ENCODE peak calls at places on chromosomes 1 and 21, in six cellular contexts. Q is PC-3; Z is astrocyte; K is CD4-positive, alpha-beta T cell; G is PC-9; N is fibroblast of lung. X is an unnamed sample. For H3K9me3, the result is how much of the 10 kb centered on the place peaks cover.

GRCh38 chr1:48677306-48678287 is 99.1 kb downstream of the BEND5 start:
- DNase-seq in Q (peak), Z (peak), K (no peak), G (peak), N (peak), X (no peak)

GRCh38 chr1:101587749-101588148 is 350.9 kb downstream of the S1PR1 start:
- DNase-seq in Q (no peak), Z (peak), K (no peak), G (no peak), N (peak), X (no peak)

GRCh38 chr1:230281531-230281930 is 144.6 kb downstream of the PGBD5 start:
- DNase-seq in Q (no peak), Z (no peak), K (no peak), G (no peak), N (peak), X (no peak)

GRCh38 chr1:57293214-57293613 is 130.6 kb downstream of the DAB1 start:
- DNase-seq in Q (no peak), Z (no peak), K (no peak), G (no peak), N (no peak), X (no peak)

GRCh38 chr1:223460566-223461189 is 67.5 kb downstream of the CCDC185 start:
- DNase-seq in Q (no peak), Z (no peak), K (no peak), G (no peak), N (no peak), X (no peak)

GRCh38 chr1:77833521-77834100 is 54.2 kb downstream of the MIGA1 start:
- DNase-seq in Q (no peak), Z (no peak), K (no peak), G (no peak), N (no peak), X (no peak)

GRCh38 chr1:236472850-236473788 is 50.7 kb upstream of the LGALS8 start:
- DNase-seq in Q (no peak), Z (no peak), K (no peak), G (no peak), N (no peak), X (no peak)

GRCh38 chr1:21932127-21932526 is 5.0 kb downstream of the HSPG2 start:
- DNase-seq in Q (no peak), Z (peak), K (no peak), G (no peak), N (peak), X (no peak)

GRCh38 chr1:30977105-30977504 is 68.5 kb upstream of the SDC3 start:
- DNase-seq in Q (peak), Z (peak), K (no peak), G (no peak), N (peak), X (no peak)

GRCh38 chr1:47866631-47867446 is 130.3 kb downstream of the TRABD2B start:
- DNase-seq in Q (no peak), Z (no peak), K (no peak), G (no peak), N (no peak), X (no peak)

GRCh38 chr21:33402011-33402979 is 918 bp upstream of the IFNGR2 start:
- DNase-seq in Q (no peak), Z (peak), K (no peak), G (no peak), N (peak), X (peak)

GRCh38 chr1:203182377-203182927 is 4.1 kb downstream of the CHI3L1 start:
- DNase-seq in Q (no peak), Z (no peak), K (no peak), G (no peak), N (no peak), X (no peak)

GRCh38 chr1:39733161-39733560 is 5.5 kb upstream of the PPIE start:
- DNase-seq in Q (no peak), Z (peak), K (no peak), G (no peak), N (no peak), X (no peak)

GRCh38 chr1:203093754-203094410 is 8.1 kb upstream of the MYOG start:
- DNase-seq in Q (no peak), Z (peak), K (no peak), G (no peak), N (no peak), X (no peak)

GRCh38 chr1:6504887-6505286 is 13.4 kb upstream of the PLEKHG5 start:
- DNase-seq in Q (no peak), Z (no peak), K (no peak), G (no peak), N (no peak), X (no peak)

GRCh38 chr1:207672525-207673130 is 27.7 kb downstream of the CR1L start:
- DNase-seq in Q (peak), Z (peak), K (no peak), G (peak), N (peak), X (no peak)

GRCh38 chr1:156579472-156579871 is at the start of gene TTC24:
- DNase-seq in Q (no peak), Z (no peak), K (no peak), G (no peak), N (no peak), X (no peak)

GRCh38 chr1:31422505-31423319 is 9.7 kb downstream of the SERINC2 start:
- DNase-seq in Q (peak), Z (peak), K (peak), G (peak), N (peak), X (peak)

GRCh38 chr1:31937300-31938183 is 626 bp downstream of the PTP4A2 start:
- DNase-seq in Q (peak), Z (peak), K (peak), G (peak), N (peak), X (peak)

GRCh38 chr1:201751872-201752271 is 77.1 kb upstream of the IPO9 start:
- DNase-seq in Q (no peak), Z (no peak), K (no peak), G (no peak), N (peak), X (no peak)

GRCh38 chr1:153404768-153405167 is 11.6 kb upstream of the S100A7A start:
- DNase-seq in Q (peak), Z (no peak), K (peak), G (peak), N (no peak), X (peak)

GRCh38 chr1:194167956-194168355 is 981.5 kb upstream of the B3GALT2 start:
- DNase-seq in Q (no peak), Z (peak), K (no peak), G (no peak), N (peak), X (no peak)

GRCh38 chr1:9798236-9799130 is 25.3 kb downstream of the CLSTN1 start:
- DNase-seq in Q (no peak), Z (peak), K (no peak), G (no peak), N (peak), X (no peak)

GRCh38 chr1:225926551-225927113 is 2.6 kb upstream of the PYCR2 start:
- DNase-seq in Q (peak), Z (peak), K (no peak), G (no peak), N (no peak), X (no peak)

GRCh38 chr1:95118019-95118499 is 904 bp downstream of the TLCD4 start:
- DNase-seq in Q (no peak), Z (no peak), K (peak), G (no peak), N (peak), X (no peak)

GRCh38 chr1:229196404-229197224 is 74.3 kb upstream of the RAB4A start:
- DNase-seq in Q (peak), Z (no peak), K (no peak), G (no peak), N (no peak), X (no peak)

GRCh38 chr1:231600461-231600976 is 26.1 kb upstream of the DISC1 start:
- DNase-seq in Q (no peak), Z (no peak), K (no peak), G (no peak), N (peak), X (no peak)

GRCh38 chr1:201782353-201782752 is 46.6 kb upstream of the IPO9 start:
- DNase-seq in Q (no peak), Z (no peak), K (no peak), G (no peak), N (no peak), X (no peak)

GRCh38 chr1:232853994-232854532 is 48.8 kb downstream of the MAP10 start:
- DNase-seq in Q (peak), Z (peak), K (no peak), G (no peak), N (peak), X (no peak)

GRCh38 chr1:10063878-10064277 is 31.1 kb downstream of the UBE4B start:
- DNase-seq in Q (no peak), Z (no peak), K (no peak), G (no peak), N (no peak), X (no peak)

GRCh38 chr1:22376546-22376945 is 75.1 kb upstream of the ZBTB40 start:
- DNase-seq in Q (no peak), Z (no peak), K (no peak), G (no peak), N (no peak), X (no peak)

GRCh38 chr1:211259596-211260126 is 495 bp downstream of the RCOR3 start:
- DNase-seq in Q (peak), Z (no peak), K (peak), G (no peak), N (peak), X (peak)

GRCh38 chr1:86938450-86938849 is 24.0 kb downstream of the HS2ST1 start:
- DNase-seq in Q (peak), Z (no peak), K (no peak), G (no peak), N (no peak), X (no peak)

GRCh38 chr1:248303324-248303723 is at the start of gene OR2T12:
- DNase-seq in Q (no peak), Z (no peak), K (no peak), G (no peak), N (no peak), X (no peak)

GRCh38 chr1:248306103-248306502 is 2.9 kb upstream of the OR2T12 start:
- DNase-seq in Q (no peak), Z (no peak), K (no peak), G (no peak), N (no peak), X (no peak)
- H3K9me3 ChIP-seq in Q (under half), Z (under half), K (under half), G (under half), N (under half), X (under half)

DNA sequence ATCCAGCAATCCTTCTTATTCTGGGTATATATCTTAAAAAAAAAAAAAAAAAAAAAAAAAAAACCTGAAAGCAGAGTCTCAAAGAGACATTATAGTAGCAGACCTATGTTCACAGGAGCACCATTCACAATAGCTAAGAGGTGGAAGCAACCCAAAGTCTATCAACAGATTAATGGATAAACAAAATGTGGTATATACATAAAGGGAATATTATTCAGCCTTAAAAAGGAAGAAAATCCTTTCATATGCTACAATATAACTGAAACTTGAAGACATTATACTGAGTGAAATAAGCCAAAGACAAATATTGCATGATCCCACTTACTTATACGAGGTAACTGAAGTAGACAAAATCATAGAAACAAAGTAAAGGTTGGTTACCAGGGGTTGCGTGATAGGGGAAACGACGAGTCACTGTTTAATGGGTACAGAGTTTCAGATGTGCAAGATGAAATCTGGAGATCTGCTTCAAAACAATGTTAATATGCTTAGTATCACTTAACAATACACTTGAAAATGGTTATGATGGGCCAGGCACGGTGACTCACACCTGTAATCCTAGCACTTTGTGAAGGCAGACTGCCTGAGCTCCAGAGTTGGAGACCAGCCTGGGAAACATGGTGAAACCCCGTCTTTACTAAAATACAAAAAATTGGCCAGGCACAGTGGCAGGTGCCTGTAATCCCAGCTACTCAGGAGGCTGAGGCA is 29.5 kb downstream of the PIK3R3 start:
- DNase-seq in Q (peak), Z (peak), K (no peak), G (peak), N (no peak), X (no peak)
- H3K9me3 ChIP-seq in Q (under half), Z (under half), K (under half), G (under half), N (under half), X (under half)

DNA sequence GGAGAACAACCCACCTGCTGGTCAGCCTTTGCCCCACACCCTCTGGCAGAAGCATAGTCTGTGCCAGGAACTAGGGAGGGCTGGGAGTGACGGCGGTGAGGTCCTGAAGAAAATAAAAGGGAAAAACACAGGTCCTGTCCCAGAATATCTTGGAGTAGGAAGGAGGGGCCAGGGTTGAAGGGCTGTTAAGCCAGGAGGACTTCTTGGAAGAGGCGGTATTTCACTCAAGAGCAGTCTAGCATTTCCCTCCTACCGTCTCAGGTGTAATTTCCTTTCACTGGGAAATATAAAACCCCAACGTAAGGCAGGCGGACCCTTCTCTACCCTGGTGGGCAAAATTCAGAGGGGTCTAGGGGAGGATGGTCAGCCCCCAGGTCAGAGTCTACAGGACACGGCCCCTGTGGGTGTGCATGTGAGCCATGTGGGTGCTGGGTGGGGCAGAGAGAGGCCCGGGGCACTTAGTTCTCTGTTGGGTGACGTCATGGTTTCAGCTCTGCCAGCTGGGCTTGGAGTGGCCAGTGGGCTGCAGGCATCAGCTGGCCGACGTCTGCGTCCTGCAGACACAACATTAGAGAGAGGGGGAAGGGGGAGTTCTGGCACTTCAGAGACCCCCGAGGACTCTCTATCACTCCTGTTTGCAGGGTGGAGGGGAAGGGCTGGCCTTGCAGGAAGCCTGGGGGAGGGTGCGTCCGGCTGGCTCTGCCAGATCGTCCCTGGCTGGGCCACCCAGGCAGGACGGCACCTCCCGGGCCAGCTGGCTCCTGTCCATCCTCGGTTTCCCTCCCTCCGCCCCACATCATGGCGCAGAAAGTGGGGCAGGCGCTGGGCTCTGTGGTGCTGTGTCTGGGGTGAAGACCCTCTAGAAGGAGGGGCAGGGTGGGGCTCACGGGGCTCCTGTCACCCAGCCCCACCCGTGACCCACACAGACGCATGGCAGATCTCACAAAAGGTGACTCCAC is 73.0 kb upstream of the TTC34 start:
- DNase-seq in Q (no peak), Z (no peak), K (no peak), G (no peak), N (no peak), X (no peak)
- H3K9me3 ChIP-seq in Q (under half), Z (under half), K (under half), G (under half), N (under half), X (under half)

GRCh38 chr21:44626673-44627143 is at the start of gene KRTAP10-9:
- DNase-seq in Q (no peak), Z (no peak), K (no peak), G (no peak), N (no peak), X (no peak)
- H3K9me3 ChIP-seq in Q (under half), Z (under half), K (under half), G (under half), N (under half), X (under half)

DNA sequence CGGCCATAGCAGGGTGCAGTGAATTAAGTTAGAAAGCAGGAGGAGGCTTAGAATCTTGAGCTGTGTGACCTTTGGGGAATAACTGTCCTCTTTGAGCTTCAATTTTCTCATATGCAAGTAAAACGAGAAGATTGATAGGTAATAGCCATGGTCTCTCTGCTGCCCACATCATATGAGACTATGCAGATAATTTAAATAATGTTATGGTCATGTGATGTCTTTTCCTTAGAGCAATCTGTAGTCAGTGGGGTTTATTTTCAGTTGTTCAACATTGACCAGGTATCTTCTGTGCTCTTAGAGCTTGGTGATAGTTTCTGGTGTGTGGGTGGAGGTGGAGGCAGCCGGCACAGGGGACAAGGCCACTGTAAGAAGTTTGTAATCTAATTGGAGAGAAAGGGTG is 537.1 kb downstream of the KIF26B start:
- DNase-seq in Q (no peak), Z (no peak), K (no peak), G (no peak), N (no peak), X (no peak)
- H3K9me3 ChIP-seq in Q (under half), Z (under half), K (under half), G (under half), N (under half), X (under half)

DNA sequence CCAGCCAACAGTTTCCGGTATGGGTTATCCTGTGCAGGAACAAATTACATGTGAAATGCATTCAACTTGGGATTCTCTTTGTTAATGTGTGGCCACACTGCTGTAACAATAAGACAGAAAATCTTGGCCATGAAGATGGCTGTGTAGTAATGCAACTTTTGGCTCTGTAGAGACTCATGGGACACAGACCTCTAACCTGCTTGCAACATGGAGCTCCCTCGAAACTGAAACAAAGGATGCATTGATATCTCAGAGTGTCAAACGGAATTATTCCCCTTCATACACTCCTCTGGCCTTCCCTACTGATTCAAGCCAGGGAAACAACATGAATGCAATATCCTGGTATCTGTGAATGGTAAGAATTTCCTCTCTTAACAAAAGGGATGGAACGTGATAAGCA is 559.3 kb upstream of the ZRANB2 start:
- DNase-seq in Q (no peak), Z (no peak), K (no peak), G (no peak), N (no peak), X (no peak)
- H3K9me3 ChIP-seq in Q (under half), Z (under half), K (under half), G (under half), N (under half), X (under half)

GRCh38 chr1:4693316-4693715 is 38.9 kb downstream of the AJAP1 start:
- DNase-seq in Q (no peak), Z (no peak), K (no peak), G (no peak), N (no peak), X (no peak)
- H3K9me3 ChIP-seq in Q (under half), Z (under half), K (under half), G (under half), N (under half), X (under half)

GRCh38 chr1:167775178-167775577 is 53.4 kb downstream of the MPZL1 start:
- DNase-seq in Q (no peak), Z (peak), K (no peak), G (no peak), N (no peak), X (no peak)
- H3K9me3 ChIP-seq in Q (under half), Z (under half), K (under half), G (under half), N (under half), X (under half)